ENCODE peak calls at places on chromosome 5, in six cellular contexts. One of them, this sample, is unnamed. For H3K4me1, the result is how much of the 10 kb centered on the place peaks cover.

GRCh38 chr5:134304306-134304705 is 62.7 kb downstream of the CDKL3 start:
- DNase-seq in cardiac muscle cell: no peak
- DNase-seq in tibial artery: no peak
- DNase-seq in right atrium auricular region: no peak
- DNase-seq in HCT116: no peak
- DNase-seq in CD8-positive, alpha-beta T cell: no peak
- DNase-seq in this sample: no peak

GRCh38 chr5:173538018-173538417 is 78.4 kb downstream of the BOD1 start:
- DNase-seq in cardiac muscle cell: no peak
- DNase-seq in tibial artery: no peak
- DNase-seq in right atrium auricular region: no peak
- DNase-seq in HCT116: no peak
- DNase-seq in CD8-positive, alpha-beta T cell: no peak
- DNase-seq in this sample: no peak

GRCh38 chr5:80745490-80745889 is 90.7 kb upstream of the DHFR start:
- DNase-seq in cardiac muscle cell: no peak
- DNase-seq in tibial artery: no peak
- DNase-seq in right atrium auricular region: no peak
- DNase-seq in HCT116: no peak
- DNase-seq in CD8-positive, alpha-beta T cell: no peak
- DNase-seq in this sample: no peak

GRCh38 chr5:165622864-165623536 is 2117.6 kb downstream of the MAT2B start:
- DNase-seq in cardiac muscle cell: no peak
- DNase-seq in tibial artery: no peak
- DNase-seq in right atrium auricular region: no peak
- DNase-seq in HCT116: no peak
- DNase-seq in CD8-positive, alpha-beta T cell: no peak
- DNase-seq in this sample: no peak

GRCh38 chr5:156435101-156435500 is 108.1 kb downstream of the SGCD start:
- DNase-seq in cardiac muscle cell: no peak
- DNase-seq in tibial artery: no peak
- DNase-seq in right atrium auricular region: no peak
- DNase-seq in HCT116: no peak
- DNase-seq in CD8-positive, alpha-beta T cell: no peak
- DNase-seq in this sample: no peak

GRCh38 chr5:130065617-130066016 is 161.4 kb downstream of the CHSY3 start:
- DNase-seq in cardiac muscle cell: no peak
- DNase-seq in tibial artery: no peak
- DNase-seq in right atrium auricular region: no peak
- DNase-seq in HCT116: no peak
- DNase-seq in CD8-positive, alpha-beta T cell: no peak
- DNase-seq in this sample: no peak

GRCh38 chr5:127695336-127695735 is 7.9 kb upstream of the CCDC192 start:
- DNase-seq in cardiac muscle cell: no peak
- DNase-seq in tibial artery: no peak
- DNase-seq in right atrium auricular region: no peak
- DNase-seq in HCT116: no peak
- DNase-seq in CD8-positive, alpha-beta T cell: no peak
- DNase-seq in this sample: no peak

GRCh38 chr5:80760178-80760577 is 105.4 kb upstream of the DHFR start:
- DNase-seq in cardiac muscle cell: no peak
- DNase-seq in tibial artery: no peak
- DNase-seq in right atrium auricular region: no peak
- DNase-seq in HCT116: no peak
- DNase-seq in CD8-positive, alpha-beta T cell: no peak
- DNase-seq in this sample: no peak

GRCh38 chr5:141870871-141871270 is 7.3 kb downstream of the PCDH1 start:
- DNase-seq in cardiac muscle cell: no peak
- DNase-seq in tibial artery: no peak
- DNase-seq in right atrium auricular region: no peak
- DNase-seq in HCT116: no peak
- DNase-seq in CD8-positive, alpha-beta T cell: no peak
- DNase-seq in this sample: no peak

GRCh38 chr5:124538196-124538595 is 208.2 kb downstream of the ZNF608 start:
- DNase-seq in cardiac muscle cell: peak
- DNase-seq in tibial artery: no peak
- DNase-seq in right atrium auricular region: no peak
- DNase-seq in HCT116: no peak
- DNase-seq in CD8-positive, alpha-beta T cell: no peak
- DNase-seq in this sample: no peak

GRCh38 chr5:141853895-141854626 is 24.1 kb downstream of the PCDH1 start:
- DNase-seq in cardiac muscle cell: no peak
- DNase-seq in tibial artery: no peak
- DNase-seq in right atrium auricular region: no peak
- DNase-seq in HCT116: no peak
- DNase-seq in CD8-positive, alpha-beta T cell: no peak
- DNase-seq in this sample: no peak

GRCh38 chr5:5296061-5296460 is 126.4 kb upstream of the ICE1 start:
- DNase-seq in cardiac muscle cell: no peak
- DNase-seq in tibial artery: no peak
- DNase-seq in right atrium auricular region: peak
- DNase-seq in HCT116: no peak
- DNase-seq in CD8-positive, alpha-beta T cell: no peak
- DNase-seq in this sample: no peak

GRCh38 chr5:79011219-79011836 is 26.2 kb upstream of the ARSB start:
- DNase-seq in cardiac muscle cell: peak
- DNase-seq in tibial artery: no peak
- DNase-seq in right atrium auricular region: no peak
- DNase-seq in HCT116: no peak
- DNase-seq in CD8-positive, alpha-beta T cell: no peak
- DNase-seq in this sample: no peak

GRCh38 chr5:166363071-166363470 is 1928.4 kb upstream of the WWC1 start:
- DNase-seq in cardiac muscle cell: no peak
- DNase-seq in tibial artery: no peak
- DNase-seq in right atrium auricular region: no peak
- DNase-seq in HCT116: no peak
- DNase-seq in CD8-positive, alpha-beta T cell: no peak
- DNase-seq in this sample: no peak

GRCh38 chr5:148120317-148120716 is 48.0 kb upstream of the SPINK14 start:
- DNase-seq in cardiac muscle cell: no peak
- DNase-seq in tibial artery: no peak
- DNase-seq in right atrium auricular region: no peak
- DNase-seq in HCT116: no peak
- DNase-seq in CD8-positive, alpha-beta T cell: no peak
- DNase-seq in this sample: no peak

GRCh38 chr5:94157704-94158608 is 416.6 kb upstream of the POU5F2 start:
- DNase-seq in cardiac muscle cell: no peak
- DNase-seq in tibial artery: no peak
- DNase-seq in right atrium auricular region: no peak
- DNase-seq in HCT116: no peak
- DNase-seq in CD8-positive, alpha-beta T cell: no peak
- DNase-seq in this sample: no peak

GRCh38 chr5:55923177-55923872 is 71.4 kb downstream of the IL6ST start:
- DNase-seq in cardiac muscle cell: no peak
- DNase-seq in tibial artery: no peak
- DNase-seq in right atrium auricular region: peak
- DNase-seq in HCT116: no peak
- DNase-seq in CD8-positive, alpha-beta T cell: no peak
- DNase-seq in this sample: no peak

GRCh38 chr5:42950466-42951168 is 89.5 kb downstream of the ANXA2R start:
- DNase-seq in cardiac muscle cell: peak
- DNase-seq in tibial artery: peak
- DNase-seq in right atrium auricular region: peak
- DNase-seq in HCT116: peak
- DNase-seq in CD8-positive, alpha-beta T cell: peak
- DNase-seq in this sample: no peak

GRCh38 chr5:42951169-42951846 is 88.8 kb downstream of the ANXA2R start:
- DNase-seq in cardiac muscle cell: peak
- DNase-seq in tibial artery: peak
- DNase-seq in right atrium auricular region: peak
- DNase-seq in HCT116: no peak
- DNase-seq in CD8-positive, alpha-beta T cell: peak
- DNase-seq in this sample: peak

GRCh38 chr5:42951847-42952411 is 88.2 kb downstream of the ANXA2R start:
- DNase-seq in cardiac muscle cell: peak
- DNase-seq in tibial artery: no peak
- DNase-seq in right atrium auricular region: no peak
- DNase-seq in HCT116: no peak
- DNase-seq in CD8-positive, alpha-beta T cell: peak
- DNase-seq in this sample: peak

GRCh38 chr5:42952575-42952974 is 87.5 kb downstream of the ANXA2R start:
- DNase-seq in cardiac muscle cell: no peak
- DNase-seq in tibial artery: no peak
- DNase-seq in right atrium auricular region: no peak
- DNase-seq in HCT116: no peak
- DNase-seq in CD8-positive, alpha-beta T cell: no peak
- DNase-seq in this sample: no peak

GRCh38 chr5:42953061-42953460 is 87.1 kb downstream of the ANXA2R start:
- DNase-seq in cardiac muscle cell: peak
- DNase-seq in tibial artery: no peak
- DNase-seq in right atrium auricular region: no peak
- DNase-seq in HCT116: no peak
- DNase-seq in CD8-positive, alpha-beta T cell: no peak
- DNase-seq in this sample: no peak
- H3K27ac ChIP-seq in cardiac muscle cell: no peak
- H3K27ac ChIP-seq in tibial artery: no peak
- H3K27ac ChIP-seq in right atrium auricular region: no peak
- H3K27ac ChIP-seq in HCT116: no peak
- H3K27ac ChIP-seq in CD8-positive, alpha-beta T cell: no peak
- H3K27ac ChIP-seq in this sample: no peak

DNA sequence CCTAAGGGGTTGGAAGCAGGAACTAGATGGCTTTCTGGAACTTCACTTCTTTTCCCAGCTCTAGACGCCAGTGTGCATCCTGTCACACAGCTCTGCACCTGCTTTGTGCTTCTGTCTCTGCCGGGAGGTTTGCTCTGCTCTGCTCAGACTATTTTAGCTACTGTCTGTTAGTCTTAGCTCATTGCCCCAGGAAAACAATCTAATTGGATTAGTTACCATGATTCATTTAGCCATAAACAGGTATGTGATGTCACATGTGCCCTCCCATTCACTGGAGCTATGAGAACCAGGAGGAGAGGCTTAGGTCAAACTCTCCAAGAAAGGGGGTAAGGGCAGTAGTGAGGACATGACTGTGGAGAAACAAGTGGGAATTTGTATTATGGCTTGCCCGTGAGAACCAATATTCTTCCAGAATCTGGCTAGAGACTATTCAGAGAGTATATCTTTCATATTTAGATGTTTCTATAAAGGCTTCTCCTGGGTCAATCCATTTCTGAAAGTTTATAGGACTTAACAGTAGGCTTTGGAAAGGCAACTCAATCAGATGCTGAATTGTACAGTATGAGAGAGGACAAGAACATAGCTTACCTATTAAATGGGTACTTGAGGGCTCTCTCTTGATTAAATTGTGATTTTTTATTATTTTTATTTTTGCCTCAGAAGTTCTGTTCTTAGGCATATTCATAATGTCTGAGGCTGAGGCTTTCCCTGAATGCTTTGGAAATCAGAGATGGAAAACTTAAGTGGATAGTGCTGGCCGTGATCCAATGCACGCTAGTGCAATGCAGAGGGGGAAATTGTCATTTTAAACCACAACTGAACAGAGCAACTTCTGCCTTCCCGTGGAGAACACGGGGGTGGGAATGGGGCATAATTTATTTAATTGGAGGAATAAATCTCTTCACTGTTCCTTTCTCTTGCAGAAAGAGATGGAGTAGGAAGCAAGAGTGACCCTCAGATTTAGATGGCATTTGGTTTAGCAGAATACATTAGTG is 22.6 kb upstream of the NREP start:
- DNase-seq in cardiac muscle cell: peak
- DNase-seq in tibial artery: no peak
- DNase-seq in right atrium auricular region: no peak
- DNase-seq in HCT116: no peak
- DNase-seq in CD8-positive, alpha-beta T cell: no peak
- DNase-seq in this sample: peak
- H3K4me1 ChIP-seq in cardiac muscle cell: under half
- H3K4me1 ChIP-seq in tibial artery: under half
- H3K4me1 ChIP-seq in right atrium auricular region: under half
- H3K4me1 ChIP-seq in HCT116: under half
- H3K4me1 ChIP-seq in CD8-positive, alpha-beta T cell: under half
- H3K4me1 ChIP-seq in this sample: under half

GRCh38 chr5:38446029-38446522 is 110.4 kb downstream of the LIFR start:
- DNase-seq in cardiac muscle cell: no peak
- DNase-seq in tibial artery: no peak
- DNase-seq in right atrium auricular region: no peak
- DNase-seq in HCT116: no peak
- DNase-seq in CD8-positive, alpha-beta T cell: no peak
- DNase-seq in this sample: no peak

GRCh38 chr5:38450627-38451371 is 105.6 kb downstream of the LIFR start:
- DNase-seq in cardiac muscle cell: no peak
- DNase-seq in tibial artery: no peak
- DNase-seq in right atrium auricular region: no peak
- DNase-seq in HCT116: no peak
- DNase-seq in CD8-positive, alpha-beta T cell: no peak
- DNase-seq in this sample: no peak

GRCh38 chr5:38451372-38451735 is 105.1 kb downstream of the LIFR start:
- DNase-seq in cardiac muscle cell: no peak
- DNase-seq in tibial artery: no peak
- DNase-seq in right atrium auricular region: no peak
- DNase-seq in HCT116: no peak
- DNase-seq in CD8-positive, alpha-beta T cell: no peak
- DNase-seq in this sample: no peak

GRCh38 chr5:38447786-38448185 is 108.7 kb downstream of the LIFR start:
- DNase-seq in cardiac muscle cell: peak
- DNase-seq in tibial artery: no peak
- DNase-seq in right atrium auricular region: no peak
- DNase-seq in HCT116: no peak
- DNase-seq in CD8-positive, alpha-beta T cell: no peak
- DNase-seq in this sample: no peak

DNA sequence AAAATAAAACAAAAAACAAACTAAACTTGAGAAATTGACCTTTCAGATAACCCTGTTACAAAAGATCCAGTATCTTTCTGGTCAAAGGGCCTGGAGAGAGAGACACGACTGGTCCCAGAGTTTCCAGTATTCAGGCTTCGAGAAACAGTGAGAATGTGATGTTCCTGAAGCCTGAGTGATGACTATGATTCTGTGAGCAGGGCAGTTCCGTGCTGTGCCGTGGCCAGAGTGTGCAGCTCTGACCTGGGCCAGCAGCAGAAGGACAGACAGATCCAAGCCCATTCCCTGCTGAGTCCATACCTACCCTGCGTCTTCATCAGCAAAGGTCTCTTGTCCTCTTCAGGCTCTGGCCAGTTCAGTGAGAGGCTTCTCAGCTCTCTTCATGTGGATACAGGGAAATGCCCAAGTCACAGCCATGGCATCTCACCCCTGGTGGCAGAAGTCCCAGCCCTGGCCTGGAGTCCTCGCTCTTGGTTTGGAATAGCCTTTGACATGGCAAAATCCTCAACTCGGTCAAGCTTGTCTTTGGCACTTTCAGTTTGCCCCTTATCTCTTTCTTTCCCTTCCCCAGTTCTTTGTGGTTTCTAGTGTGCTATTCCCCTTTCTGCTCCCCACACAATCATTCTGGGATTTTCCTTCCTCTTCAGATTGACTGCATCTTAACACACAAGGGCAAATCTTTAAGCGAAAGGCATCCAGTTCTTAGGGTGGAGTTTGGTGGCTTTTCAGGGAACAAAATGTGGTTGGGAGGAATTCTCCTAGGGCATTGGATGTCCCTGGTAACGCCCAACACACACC is 107.7 kb downstream of the LIFR start:
- DNase-seq in cardiac muscle cell: peak
- DNase-seq in tibial artery: no peak
- DNase-seq in right atrium auricular region: no peak
- DNase-seq in HCT116: no peak
- DNase-seq in CD8-positive, alpha-beta T cell: no peak
- DNase-seq in this sample: no peak
- H3K27ac ChIP-seq in cardiac muscle cell: no peak
- H3K27ac ChIP-seq in tibial artery: no peak
- H3K27ac ChIP-seq in right atrium auricular region: no peak
- H3K27ac ChIP-seq in HCT116: no peak
- H3K27ac ChIP-seq in CD8-positive, alpha-beta T cell: no peak
- H3K27ac ChIP-seq in this sample: no peak

GRCh38 chr5:68380071-68380470 is 164.5 kb downstream of the PIK3R1 start:
- DNase-seq in cardiac muscle cell: no peak
- DNase-seq in tibial artery: no peak
- DNase-seq in right atrium auricular region: no peak
- DNase-seq in HCT116: no peak
- DNase-seq in CD8-positive, alpha-beta T cell: no peak
- DNase-seq in this sample: no peak
- H3K4me1 ChIP-seq in cardiac muscle cell: under half
- H3K4me1 ChIP-seq in tibial artery: half or more
- H3K4me1 ChIP-seq in right atrium auricular region: under half
- H3K4me1 ChIP-seq in HCT116: under half
- H3K4me1 ChIP-seq in CD8-positive, alpha-beta T cell: under half
- H3K4me1 ChIP-seq in this sample: under half